ENCODE peak calls at places on chromosomes 12 and 14, in six cellular contexts. M, Q, K, F, P and E are unnamed samples.

GRCh38 chr12:78384541-78384940 is 480.0 kb upstream of the SYT1 start:
- DNase-seq in M (no peak), P (no peak), K (no peak), Q (no peak), F (no peak), E (no peak)

GRCh38 chr14:61477845-61478438 is 156.6 kb downstream of the PRKCH start:
- DNase-seq in Q (peak; percentile 37), M (peak; percentile 40), F (no peak), P (peak; percentile 64), K (no peak), E (no peak)

GRCh38 chr12:96395236-96395635 is 5.0 kb downstream of the CDK17 start:
- DNase-seq in P (peak; percentile 31), F (no peak), M (no peak), K (peak; percentile 22), Q (no peak), E (no peak)

GRCh38 chr14:74421997-74422396 is 4.0 kb downstream of the SYNDIG1L start:
- DNase-seq in K (no peak), P (no peak), Q (no peak), F (no peak), M (no peak), E (no peak)

GRCh38 chr12:75571651-75572050 is 60.2 kb upstream of the KRR1 start:
- DNase-seq in P (no peak), M (no peak), F (no peak), K (peak; percentile 4), Q (peak; percentile 62), E (no peak)

GRCh38 chr14:68392393-68393085 is 400.3 kb downstream of the ZFP36L1 start:
- DNase-seq in K (no peak), F (no peak), M (no peak), P (no peak), Q (no peak), E (peak; percentile 32)

GRCh38 chr12:101941306-101942000 is 64.1 kb downstream of the DRAM1 start:
- DNase-seq in K (no peak), M (no peak), F (no peak), Q (no peak), P (peak; percentile 54), E (peak; percentile 68)

GRCh38 chr14:68386446-68386845 is 406.4 kb downstream of the ZFP36L1 start:
- DNase-seq in M (no peak), P (no peak), F (no peak), K (no peak), Q (no peak), E (no peak)

GRCh38 chr14:63388766-63389431 is 70.2 kb upstream of the GPHB5 start:
- DNase-seq in P (peak; percentile 76), K (peak; percentile 81), F (peak; percentile 13), M (peak; percentile 21), Q (peak; percentile 26), E (peak; percentile 14)

GRCh38 chr12:39199371-39199770 is 243.5 kb downstream of the KIF21A start:
- DNase-seq in M (no peak), P (no peak), Q (no peak), K (no peak), F (peak; percentile 41), E (no peak)

GRCh38 chr12:122946690-122947271 is 19.5 kb downstream of the ABCB9 start:
- DNase-seq in F (peak; percentile 99), Q (peak; percentile 100), K (no peak), P (peak; percentile 100), M (peak; percentile 92), E (peak; percentile 100)

GRCh38 chr14:70188292-70188607 is 501 bp downstream of the SLC8A3 start:
- DNase-seq in F (no peak), Q (no peak), M (no peak), P (peak; percentile 27), K (peak; percentile 39), E (peak; percentile 88)

GRCh38 chr12:98154850-98155249 is 360.5 kb upstream of the TMPO start:
- DNase-seq in M (peak; percentile 12), P (no peak), Q (peak; percentile 2), K (peak; percentile 78), F (peak; percentile 48), E (no peak)

GRCh38 chr12:95790025-95790911 is at the start of gene NTN4:
- DNase-seq in P (peak; percentile 79), F (no peak), K (peak; percentile 74), M (no peak), Q (peak; percentile 54), E (peak; percentile 84)

GRCh38 chr14:63229330-63230059 is 25.3 kb downstream of the RHOJ start:
- DNase-seq in P (no peak), M (no peak), K (no peak), F (no peak), Q (no peak), E (no peak)

GRCh38 chr14:94046696-94047250 is 20.6 kb downstream of the OTUB2 start:
- DNase-seq in M (no peak), Q (no peak), P (no peak), K (no peak), F (no peak), E (no peak)

GRCh38 chr12:21562859-21563258 is 36.8 kb downstream of the SPX start:
- DNase-seq in M (no peak), Q (no peak), F (no peak), P (no peak), K (no peak), E (no peak)

GRCh38 chr12:21552983-21553673 is 27.0 kb downstream of the SPX start:
- DNase-seq in F (no peak), P (no peak), M (no peak), K (no peak), Q (no peak), E (no peak)

GRCh38 chr12:21559855-21560569 is 33.9 kb downstream of the SPX start:
- DNase-seq in M (no peak), F (peak; percentile 39), Q (peak; percentile 46), K (no peak), P (peak; percentile 68), E (peak; percentile 64)

GRCh38 chr12:21561158-21561557 is 35.1 kb downstream of the SPX start:
- DNase-seq in F (no peak), K (no peak), P (no peak), Q (no peak), M (no peak), E (no peak)

DNA sequence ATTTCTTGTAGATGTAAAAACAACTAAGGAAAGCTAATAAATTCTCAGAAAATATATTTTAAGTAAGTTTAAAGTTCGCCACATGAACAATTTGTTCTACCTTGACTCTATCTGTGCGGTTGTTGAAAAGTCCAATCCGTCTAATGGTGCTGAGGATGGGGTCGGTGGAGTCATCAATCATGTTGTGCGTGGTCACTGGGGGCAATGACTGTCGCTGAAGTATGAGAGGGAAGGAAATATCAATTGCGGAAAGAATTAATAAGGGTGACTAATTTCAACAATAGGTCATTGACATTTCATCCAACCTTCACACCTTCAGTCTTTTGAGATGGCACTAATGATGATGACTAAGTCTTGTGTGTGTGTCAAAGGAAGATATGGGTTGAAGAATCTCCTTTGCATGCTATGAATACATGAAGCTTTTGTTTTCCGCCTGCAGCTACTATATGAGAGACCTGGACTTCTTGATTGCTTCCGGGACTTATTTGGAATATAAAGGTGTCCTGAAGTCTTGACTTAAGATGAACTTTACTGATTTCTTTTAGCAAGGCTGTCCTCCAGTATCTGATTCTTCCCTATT is 32.1 kb downstream of the SPX start:
- DNase-seq in M (no peak), K (no peak), F (no peak), P (no peak), Q (no peak), E (peak; percentile 17)
- H3K4me3 ChIP-seq in M (no peak overlapping the region), K (no peak overlapping the region), F (no peak overlapping the region), P (no peak overlapping the region), Q (no peak overlapping the region), E (no peak overlapping the region)

GRCh38 chr12:11757531-11757930 is 108.1 kb downstream of the ETV6 start:
- DNase-seq in K (no peak), P (no peak), M (no peak), F (no peak), Q (no peak), E (no peak)

GRCh38 chr12:11756022-11756421 is 106.5 kb downstream of the ETV6 start:
- DNase-seq in M (no peak), Q (no peak), F (no peak), P (no peak), K (no peak), E (peak; percentile 78)

GRCh38 chr12:11758087-11758837 is 108.8 kb downstream of the ETV6 start:
- DNase-seq in F (no peak), P (no peak), M (no peak), Q (no peak), K (no peak), E (no peak)

GRCh38 chr12:11756523-11756922 is 107.0 kb downstream of the ETV6 start:
- DNase-seq in Q (no peak), P (no peak), M (no peak), K (no peak), F (no peak), E (no peak)

GRCh38 chr12:11757095-11757494 is 107.6 kb downstream of the ETV6 start:
- DNase-seq in K (no peak), F (no peak), M (no peak), P (no peak), Q (no peak), E (no peak)
- H3K79me2 ChIP-seq in K (no peaks in the 10 kb centered on the region), F (peaks cover 31% of the 10 kb centered on the region), M (no peaks in the 10 kb centered on the region), P (peaks cover 15% of the 10 kb centered on the region), Q (peaks cover 6% of the 10 kb centered on the region), E (peaks cover 21% of the 10 kb centered on the region)

GRCh38 chr12:32025906-32026305 is 66.7 kb downstream of the RESF1 start:
- DNase-seq in F (no peak), K (no peak), P (no peak), M (no peak), Q (no peak), E (no peak)
- H3K27ac ChIP-seq in F (no peak overlapping the region), K (no peak overlapping the region), P (no peak overlapping the region), M (no peak overlapping the region), Q (no peak overlapping the region), E (no peak overlapping the region)

GRCh38 chr12:77049767-77050353 is 15.5 kb downstream of the E2F7 start:
- DNase-seq in F (peak; percentile 52), Q (peak; percentile 52), P (peak; percentile 71), M (peak; percentile 63), K (peak; percentile 68), E (peak; percentile 15)
- H3K4me3 ChIP-seq in F (no peak overlapping the region), Q (no peak overlapping the region), P (no peak overlapping the region), M (no peak overlapping the region), K (no peak overlapping the region), E (no peak overlapping the region)

GRCh38 chr14:33941727-33942126 is 9.1 kb downstream of the EGLN3 start:
- DNase-seq in Q (no peak), K (no peak), P (no peak), F (no peak), M (no peak), E (no peak)
- H3K79me2 ChIP-seq in Q (peaks cover 36% of the 10 kb centered on the region), K (peaks cover 88% of the 10 kb centered on the region), P (no peaks in the 10 kb centered on the region), F (no peaks in the 10 kb centered on the region), M (peaks cover 3% of the 10 kb centered on the region), E (no peaks in the 10 kb centered on the region)

DNA sequence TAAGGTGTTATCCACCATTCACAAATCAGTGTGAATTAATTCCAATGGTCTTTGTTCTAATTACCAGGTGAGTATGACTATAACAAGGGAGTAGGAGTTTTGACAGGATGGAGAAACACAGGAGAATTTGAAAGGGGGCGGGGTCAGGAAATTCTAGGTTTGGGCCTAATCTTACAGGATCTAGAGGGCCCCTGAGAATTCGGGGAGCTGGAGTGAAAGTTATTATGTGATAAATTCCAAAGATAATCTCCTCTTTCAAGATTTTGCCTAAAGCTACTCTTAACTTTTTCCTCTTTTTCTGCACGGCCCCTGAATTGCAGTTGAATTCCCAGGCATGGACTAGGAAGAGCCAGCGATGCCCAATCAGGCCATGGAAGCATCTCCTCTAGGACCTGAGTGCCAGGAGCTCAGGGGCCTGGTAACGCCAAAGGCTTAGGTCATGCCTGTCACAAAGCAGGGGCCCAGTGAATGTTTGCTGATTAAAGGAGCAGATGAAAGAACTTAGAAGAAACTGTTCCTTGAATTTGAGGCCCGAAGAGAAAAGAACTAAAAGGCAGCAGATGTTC is 195.6 kb downstream of the PPM1H start:
- DNase-seq in K (no peak), P (no peak), Q (no peak), F (no peak), M (no peak), E (no peak)
- H3K27ac ChIP-seq in K (no peak overlapping the region), P (no peak overlapping the region), Q (no peak overlapping the region), F (no peak overlapping the region), M (no peak overlapping the region), E (peak overlapping the region; percentile 7)

GRCh38 chr12:124517260-124518050 is 50.0 kb downstream of the NCOR2 start:
- DNase-seq in M (no peak), P (peak; percentile 82), K (no peak), Q (peak; percentile 81), F (no peak), E (peak; percentile 96)
- H3K4me3 ChIP-seq in M (no peak overlapping the region), P (peak overlapping the region; percentile 76), K (no peak overlapping the region), Q (peak overlapping the region; percentile 52), F (peak overlapping the region; percentile 61), E (peak overlapping the region; percentile 75)